ENCODE peak calls at places on chromosomes 6 and 20, in eight cellular contexts. One of them, this sample, is unnamed.

GRCh38 chr6:82169138-82169876 is 78.2 kb downstream of the IBTK start:
- DNase-seq in endothelial cell: no peak
- DNase-seq in choroid plexus epithelial cell: no peak
- DNase-seq in nucleus accumbens: no peak
- DNase-seq in non-pigmented ciliary epithelial cell: no peak
- DNase-seq in NCI-H1105: no peak
- DNase-seq in lower lobe of right lung: no peak
- DNase-seq in stimulated activated CD4-positive, alpha-beta T cell treated with anti-CD3 and anti-CD28 coated beads, Interleukin-4, amount 100 ng/mL, for 48 hours: no peak
- DNase-seq in this sample: no peak

GRCh38 chr20:51446656-51447055 is 95.9 kb downstream of the NFATC2 start:
- DNase-seq in NCI-H1105: no peak
- DNase-seq in stimulated activated CD4-positive, alpha-beta T cell treated with anti-CD3 and anti-CD28 coated beads, Interleukin-4, amount 100 ng/mL, for 48 hours: no peak
- DNase-seq in endothelial cell: no peak
- DNase-seq in non-pigmented ciliary epithelial cell: no peak
- DNase-seq in choroid plexus epithelial cell: peak
- DNase-seq in lower lobe of right lung: no peak
- DNase-seq in nucleus accumbens: no peak
- DNase-seq in this sample: no peak

GRCh38 chr20:13356591-13356990 is 135.5 kb downstream of the ISM1 start:
- DNase-seq in choroid plexus epithelial cell: no peak
- DNase-seq in stimulated activated CD4-positive, alpha-beta T cell treated with anti-CD3 and anti-CD28 coated beads, Interleukin-4, amount 100 ng/mL, for 48 hours: no peak
- DNase-seq in NCI-H1105: no peak
- DNase-seq in endothelial cell: no peak
- DNase-seq in lower lobe of right lung: no peak
- DNase-seq in nucleus accumbens: no peak
- DNase-seq in non-pigmented ciliary epithelial cell: no peak
- DNase-seq in this sample: no peak

GRCh38 chr20:1509237-1509636 is 18.0 kb upstream of the SIRPB2 start:
- DNase-seq in stimulated activated CD4-positive, alpha-beta T cell treated with anti-CD3 and anti-CD28 coated beads, Interleukin-4, amount 100 ng/mL, for 48 hours: peak
- DNase-seq in nucleus accumbens: no peak
- DNase-seq in choroid plexus epithelial cell: peak
- DNase-seq in lower lobe of right lung: no peak
- DNase-seq in endothelial cell: peak
- DNase-seq in non-pigmented ciliary epithelial cell: no peak
- DNase-seq in NCI-H1105: peak
- DNase-seq in this sample: no peak

GRCh38 chr6:151425561-151425960 is 26.4 kb downstream of the RMND1 start:
- DNase-seq in choroid plexus epithelial cell: no peak
- DNase-seq in stimulated activated CD4-positive, alpha-beta T cell treated with anti-CD3 and anti-CD28 coated beads, Interleukin-4, amount 100 ng/mL, for 48 hours: no peak
- DNase-seq in non-pigmented ciliary epithelial cell: no peak
- DNase-seq in lower lobe of right lung: no peak
- DNase-seq in endothelial cell: no peak
- DNase-seq in NCI-H1105: no peak
- DNase-seq in nucleus accumbens: no peak
- DNase-seq in this sample: no peak

GRCh38 chr6:139920027-139920851 is 545.8 kb upstream of the CITED2 start:
- DNase-seq in choroid plexus epithelial cell: no peak
- DNase-seq in non-pigmented ciliary epithelial cell: no peak
- DNase-seq in nucleus accumbens: no peak
- DNase-seq in endothelial cell: no peak
- DNase-seq in stimulated activated CD4-positive, alpha-beta T cell treated with anti-CD3 and anti-CD28 coated beads, Interleukin-4, amount 100 ng/mL, for 48 hours: no peak
- DNase-seq in lower lobe of right lung: no peak
- DNase-seq in NCI-H1105: no peak
- DNase-seq in this sample: no peak

GRCh38 chr6:150229775-150230561 is 87.1 kb downstream of the PPP1R14C start:
- DNase-seq in NCI-H1105: no peak
- DNase-seq in stimulated activated CD4-positive, alpha-beta T cell treated with anti-CD3 and anti-CD28 coated beads, Interleukin-4, amount 100 ng/mL, for 48 hours: no peak
- DNase-seq in nucleus accumbens: peak
- DNase-seq in endothelial cell: no peak
- DNase-seq in non-pigmented ciliary epithelial cell: no peak
- DNase-seq in lower lobe of right lung: no peak
- DNase-seq in choroid plexus epithelial cell: no peak
- DNase-seq in this sample: no peak

GRCh38 chr6:104640141-104640700 is 219.5 kb downstream of the HACE1 start:
- DNase-seq in non-pigmented ciliary epithelial cell: no peak
- DNase-seq in endothelial cell: no peak
- DNase-seq in NCI-H1105: no peak
- DNase-seq in lower lobe of right lung: no peak
- DNase-seq in nucleus accumbens: no peak
- DNase-seq in choroid plexus epithelial cell: peak
- DNase-seq in stimulated activated CD4-positive, alpha-beta T cell treated with anti-CD3 and anti-CD28 coated beads, Interleukin-4, amount 100 ng/mL, for 48 hours: no peak
- DNase-seq in this sample: no peak

GRCh38 chr6:73393278-73393677 is 1.4 kb upstream of the DDX43 start:
- DNase-seq in stimulated activated CD4-positive, alpha-beta T cell treated with anti-CD3 and anti-CD28 coated beads, Interleukin-4, amount 100 ng/mL, for 48 hours: no peak
- DNase-seq in non-pigmented ciliary epithelial cell: no peak
- DNase-seq in endothelial cell: no peak
- DNase-seq in lower lobe of right lung: no peak
- DNase-seq in nucleus accumbens: no peak
- DNase-seq in choroid plexus epithelial cell: peak
- DNase-seq in NCI-H1105: no peak
- DNase-seq in this sample: no peak

GRCh38 chr20:9995514-9996272 is 39.1 kb upstream of the ANKEF1 start:
- DNase-seq in lower lobe of right lung: no peak
- DNase-seq in stimulated activated CD4-positive, alpha-beta T cell treated with anti-CD3 and anti-CD28 coated beads, Interleukin-4, amount 100 ng/mL, for 48 hours: no peak
- DNase-seq in endothelial cell: no peak
- DNase-seq in choroid plexus epithelial cell: no peak
- DNase-seq in nucleus accumbens: no peak
- DNase-seq in NCI-H1105: no peak
- DNase-seq in non-pigmented ciliary epithelial cell: no peak
- DNase-seq in this sample: no peak

GRCh38 chr6:54431466-54431865 is 123.2 kb downstream of the TINAG start:
- DNase-seq in non-pigmented ciliary epithelial cell: peak
- DNase-seq in endothelial cell: no peak
- DNase-seq in choroid plexus epithelial cell: peak
- DNase-seq in NCI-H1105: no peak
- DNase-seq in stimulated activated CD4-positive, alpha-beta T cell treated with anti-CD3 and anti-CD28 coated beads, Interleukin-4, amount 100 ng/mL, for 48 hours: no peak
- DNase-seq in nucleus accumbens: no peak
- DNase-seq in lower lobe of right lung: no peak
- DNase-seq in this sample: no peak

GRCh38 chr6:114049367-114049966 is 78.5 kb upstream of the HDAC2 start:
- DNase-seq in choroid plexus epithelial cell: peak
- DNase-seq in non-pigmented ciliary epithelial cell: no peak
- DNase-seq in endothelial cell: no peak
- DNase-seq in lower lobe of right lung: no peak
- DNase-seq in stimulated activated CD4-positive, alpha-beta T cell treated with anti-CD3 and anti-CD28 coated beads, Interleukin-4, amount 100 ng/mL, for 48 hours: no peak
- DNase-seq in nucleus accumbens: no peak
- DNase-seq in NCI-H1105: no peak
- DNase-seq in this sample: no peak

GRCh38 chr6:161660666-161661571 is 387.1 kb upstream of the AGPAT4 start:
- DNase-seq in endothelial cell: no peak
- DNase-seq in non-pigmented ciliary epithelial cell: no peak
- DNase-seq in nucleus accumbens: no peak
- DNase-seq in choroid plexus epithelial cell: no peak
- DNase-seq in lower lobe of right lung: no peak
- DNase-seq in stimulated activated CD4-positive, alpha-beta T cell treated with anti-CD3 and anti-CD28 coated beads, Interleukin-4, amount 100 ng/mL, for 48 hours: no peak
- DNase-seq in NCI-H1105: no peak
- DNase-seq in this sample: no peak

GRCh38 chr20:2385496-2385895 is 4.8 kb downstream of the TGM6 start:
- DNase-seq in stimulated activated CD4-positive, alpha-beta T cell treated with anti-CD3 and anti-CD28 coated beads, Interleukin-4, amount 100 ng/mL, for 48 hours: no peak
- DNase-seq in non-pigmented ciliary epithelial cell: no peak
- DNase-seq in nucleus accumbens: no peak
- DNase-seq in NCI-H1105: no peak
- DNase-seq in endothelial cell: no peak
- DNase-seq in lower lobe of right lung: no peak
- DNase-seq in choroid plexus epithelial cell: no peak
- DNase-seq in this sample: no peak

GRCh38 chr6:55047433-55048044 is 126.8 kb upstream of the HCRTR2 start:
- DNase-seq in choroid plexus epithelial cell: no peak
- DNase-seq in lower lobe of right lung: no peak
- DNase-seq in NCI-H1105: no peak
- DNase-seq in stimulated activated CD4-positive, alpha-beta T cell treated with anti-CD3 and anti-CD28 coated beads, Interleukin-4, amount 100 ng/mL, for 48 hours: no peak
- DNase-seq in endothelial cell: no peak
- DNase-seq in non-pigmented ciliary epithelial cell: no peak
- DNase-seq in nucleus accumbens: no peak
- DNase-seq in this sample: no peak

GRCh38 chr6:43277643-43278523 is 20.2 kb upstream of the SLC22A7 start:
- DNase-seq in lower lobe of right lung: no peak
- DNase-seq in NCI-H1105: no peak
- DNase-seq in stimulated activated CD4-positive, alpha-beta T cell treated with anti-CD3 and anti-CD28 coated beads, Interleukin-4, amount 100 ng/mL, for 48 hours: no peak
- DNase-seq in choroid plexus epithelial cell: no peak
- DNase-seq in non-pigmented ciliary epithelial cell: no peak
- DNase-seq in endothelial cell: no peak
- DNase-seq in nucleus accumbens: no peak
- DNase-seq in this sample: no peak

This sample was measured in esophagus squamous epithelium.